ENCODE peak calls at places on chromosomes 7 and 10, in six cellular contexts. Q, D, I, L, B and R are unnamed samples.

GRCh38 chr10:132390455-132391371 is 6.3 kb upstream of the PWWP2B start:
- DNase-seq in L (no peak), Q (no peak), I (no peak), D (no peak), B (peak), R (no peak)

GRCh38 chr7:90474284-90475210 is 5.1 kb downstream of the PTTG1IP2 start:
- DNase-seq in B (no peak), Q (no peak), L (no peak), I (no peak), D (no peak), R (no peak)

GRCh38 chr7:158975526-158976467 is 119.4 kb downstream of the DYNC2I1 start:
- DNase-seq in D (no peak), I (no peak), Q (peak), L (peak), B (no peak), R (no peak)

GRCh38 chr7:110521357-110521756 is 569.6 kb upstream of the LRRN3 start:
- DNase-seq in L (no peak), B (no peak), D (peak), Q (no peak), I (no peak), R (no peak)

GRCh38 chr7:22607180-22607579 is 107.2 kb upstream of the STEAP1B start:
- DNase-seq in I (no peak), D (no peak), B (no peak), Q (no peak), L (no peak), R (no peak)

GRCh38 chr7:19707240-19707639 is 1.6 kb downstream of the POLR1F start:
- DNase-seq in B (no peak), Q (peak), I (no peak), D (no peak), L (no peak), R (no peak)

GRCh38 chr7:131999193-131999592 is 442.8 kb upstream of the PODXL start:
- DNase-seq in Q (no peak), I (no peak), D (no peak), B (no peak), L (no peak), R (no peak)

GRCh38 chr7:108234281-108234680 is 104.1 kb upstream of the LAMB4 start:
- DNase-seq in Q (no peak), L (no peak), I (no peak), B (no peak), D (no peak), R (no peak)

GRCh38 chr10:79446451-79447020 is 1.1 kb upstream of the ZCCHC24 start:
- DNase-seq in L (peak), B (peak), Q (peak), I (no peak), D (peak), R (no peak)

GRCh38 chr7:124152859-124153692 is 120.2 kb upstream of the TMEM229A start:
- DNase-seq in Q (peak), L (peak), B (no peak), I (no peak), D (peak), R (no peak)

GRCh38 chr7:7562736-7563135 is 3.9 kb upstream of the MIOS start:
- DNase-seq in L (no peak), I (no peak), D (no peak), B (no peak), Q (no peak), R (no peak)

GRCh38 chr7:120586561-120586960 is 271.4 kb downstream of the TSPAN12 start:
- DNase-seq in L (no peak), D (no peak), B (no peak), Q (no peak), I (no peak), R (no peak)

GRCh38 chr7:108813247-108814014 is 243.8 kb downstream of the DNAJB9 start:
- DNase-seq in L (no peak), D (no peak), B (no peak), Q (peak), I (no peak), R (no peak)

GRCh38 chr7:134502972-134503371 is 24.4 kb upstream of the AKR1B10 start:
- DNase-seq in L (no peak), B (no peak), I (no peak), Q (no peak), D (no peak), R (no peak)

GRCh38 chr7:107213193-107213788 is 44.5 kb downstream of the HBP1 start:
- DNase-seq in D (no peak), I (no peak), L (peak), Q (no peak), B (no peak), R (no peak)
- TF ChIP-seq CTCF in D (no peak), I (no peak), L (peak), Q (no peak), B (no peak), R (no peak)

GRCh38 chr7:4048336-4048735 is 633.8 kb upstream of the FOXK1 start:
- DNase-seq in B (no peak), I (no peak), D (no peak), L (no peak), Q (no peak), R (no peak)
- TF ChIP-seq CTCF in B (no peak), I (no peak), D (no peak), L (no peak), Q (no peak), R (no peak)

DNA sequence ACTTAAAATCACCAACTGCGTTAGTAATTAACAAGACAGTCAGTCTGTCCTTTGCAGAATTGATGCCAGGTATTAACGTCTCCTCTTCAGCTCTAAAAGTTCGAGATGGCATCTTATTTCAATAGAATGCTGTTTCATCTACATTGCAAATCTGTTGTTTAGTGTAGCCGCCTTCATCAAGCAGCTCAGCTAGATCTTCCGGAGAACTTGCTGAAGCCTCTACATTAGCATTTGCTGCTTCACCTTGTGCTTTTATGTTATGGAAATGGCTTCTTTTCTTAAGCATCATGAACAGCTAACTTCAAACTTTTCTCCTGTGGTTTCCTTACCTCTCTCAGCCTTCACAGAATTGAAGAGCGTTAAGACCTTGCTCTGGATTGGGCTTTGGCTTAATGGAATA is 95.5 kb upstream of the FAM20C start:
- DNase-seq in Q (no peak), D (no peak), I (no peak), L (peak), B (no peak), R (no peak)
- TF ChIP-seq CTCF in Q (no peak), D (no peak), I (no peak), L (no peak), B (no peak), R (no peak)

GRCh38 chr10:93074137-93074596 is 474 bp downstream of the CYP26A1 start:
- DNase-seq in D (no peak), L (peak), Q (peak), I (no peak), B (no peak), R (no peak)
- TF ChIP-seq CTCF in D (no peak), L (no peak), Q (peak), I (no peak), B (no peak), R (peak)

DNA sequence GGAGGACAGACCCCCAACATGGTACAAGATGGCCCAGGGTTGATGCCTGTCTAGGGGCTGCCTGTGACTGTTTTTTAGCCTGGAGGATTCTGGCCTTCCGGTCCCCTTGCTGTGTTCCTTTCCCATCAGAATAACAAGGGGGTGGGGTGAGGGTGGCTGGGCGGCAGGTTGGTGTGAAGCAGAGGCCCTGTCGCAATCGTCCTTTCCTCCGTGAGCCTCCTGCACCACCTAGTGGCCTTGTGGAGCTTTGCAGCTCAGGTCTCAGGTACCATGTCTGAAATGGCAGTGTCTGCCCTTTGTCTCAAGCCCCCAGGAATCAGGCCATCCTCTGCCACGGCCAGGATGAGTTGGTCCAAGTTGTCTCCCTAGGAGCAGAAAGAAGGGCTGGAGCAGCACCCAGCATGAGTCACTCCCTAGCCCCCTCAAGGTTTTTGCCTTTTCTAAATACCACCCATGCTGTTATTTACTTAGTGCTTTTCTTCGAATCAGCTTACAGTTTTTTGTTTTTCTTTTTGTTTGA is 24.2 kb downstream of the TACR2 start:
- DNase-seq in L (peak), I (peak), Q (peak), D (peak), B (peak), R (peak)
- TF ChIP-seq CTCF in L (peak), I (peak), Q (peak), D (peak), B (peak), R (peak)

DNA sequence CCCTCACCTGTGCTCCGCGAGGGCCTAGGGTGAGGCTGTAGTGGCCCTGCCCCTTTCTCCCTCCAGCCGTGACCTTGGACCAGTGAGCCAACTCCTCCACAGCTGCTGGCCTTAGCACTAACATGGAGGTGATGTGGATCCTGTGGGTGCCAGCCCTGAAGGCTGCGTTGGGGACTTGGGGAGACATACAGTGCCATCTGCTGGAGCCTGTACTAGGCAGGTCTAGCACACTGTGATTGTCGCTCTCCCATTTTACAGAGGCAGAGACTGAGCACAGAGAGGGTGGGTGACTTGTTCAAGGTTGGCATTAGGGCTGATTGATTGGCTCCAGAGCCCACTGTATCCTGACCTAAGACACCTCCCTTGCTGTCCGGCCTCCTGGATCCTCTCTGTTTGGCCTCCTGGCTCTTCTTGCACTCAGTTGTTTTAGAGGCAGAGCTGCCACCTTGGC is 37.6 kb downstream of the PRF1 start:
- DNase-seq in L (no peak), D (no peak), I (no peak), Q (no peak), B (no peak), R (no peak)
- TF ChIP-seq CTCF in L (no peak), D (no peak), I (peak), Q (no peak), B (no peak), R (no peak)

DNA sequence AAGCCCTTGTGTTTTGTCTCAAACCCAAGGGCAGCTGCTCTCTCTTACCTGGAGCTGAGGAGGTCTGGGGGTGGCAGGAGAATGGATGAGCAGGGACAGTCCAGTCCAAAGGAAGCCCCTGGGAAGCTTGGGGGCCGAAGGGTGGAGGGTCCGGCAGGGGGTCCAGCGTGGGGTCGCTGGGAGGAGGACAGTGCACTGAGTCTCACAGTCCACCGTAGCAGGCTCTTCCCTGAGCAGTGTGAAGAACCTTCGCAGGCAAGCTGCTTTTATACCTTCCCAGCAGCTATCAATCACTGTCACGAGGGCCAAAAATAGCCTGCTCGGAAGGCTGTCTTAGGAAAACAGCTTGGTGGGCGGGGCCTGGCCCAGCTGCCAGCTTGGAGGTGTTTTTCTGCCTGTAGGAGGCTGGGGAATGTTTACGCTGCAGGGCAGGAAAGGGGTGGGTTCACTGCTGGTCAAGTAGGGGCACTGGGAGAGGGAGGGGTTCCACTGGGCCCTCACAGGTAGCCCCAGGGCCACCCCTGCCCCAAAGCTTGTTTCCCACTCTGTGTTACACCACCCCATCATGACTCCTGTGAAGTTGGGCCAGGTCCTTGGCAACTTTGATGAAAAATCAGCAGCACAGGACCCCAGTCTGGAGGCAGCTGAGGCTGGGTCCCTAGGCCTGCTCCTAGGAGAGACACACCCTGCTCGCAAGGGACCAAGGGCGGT is at the start of gene DEPP1:
- DNase-seq in D (peak), Q (peak), B (peak), I (no peak), L (peak), R (no peak)
- TF ChIP-seq CTCF in D (no peak), Q (peak), B (no peak), I (no peak), L (peak), R (no peak)

DNA sequence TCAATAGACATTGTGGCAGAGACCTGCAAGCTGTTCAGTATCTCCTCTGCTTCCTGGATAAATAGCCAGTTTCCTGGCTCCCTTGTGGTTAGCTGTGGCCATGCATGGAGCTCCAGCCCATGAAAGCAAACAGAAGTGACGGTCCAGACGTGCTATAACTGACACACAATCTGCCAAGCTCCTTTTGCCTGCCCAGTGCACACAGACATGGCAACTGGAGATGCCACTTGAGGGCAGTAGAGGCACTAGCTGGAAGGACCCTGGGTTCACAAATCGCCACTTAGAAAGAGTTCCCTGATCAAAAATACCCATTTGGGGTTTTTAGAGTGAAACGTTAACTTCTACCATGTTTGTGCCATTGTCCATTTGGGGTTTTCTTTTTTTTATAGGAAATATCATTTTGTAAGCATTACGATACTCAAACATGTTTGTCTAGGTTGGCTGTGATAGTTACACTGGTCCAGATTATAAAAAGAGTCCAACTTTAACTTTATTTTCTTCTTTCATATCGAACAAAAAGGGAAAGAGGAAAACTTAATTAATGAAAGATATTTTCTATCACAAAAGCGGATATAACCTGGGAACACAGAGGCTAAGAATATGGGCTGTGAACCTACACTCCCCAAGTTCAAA is 31.3 kb downstream of the KIN start:
- DNase-seq in Q (peak), B (no peak), I (peak), L (peak), D (peak), R (no peak)
- TF ChIP-seq CTCF in Q (peak), B (no peak), I (peak), L (peak), D (peak), R (peak)

GRCh38 chr7:150964593-150965111 is 13.5 kb downstream of the KCNH2 start:
- DNase-seq in L (peak), B (no peak), I (no peak), D (peak), Q (no peak), R (no peak)
- TF ChIP-seq CTCF in L (peak), B (no peak), I (no peak), D (no peak), Q (no peak), R (no peak)